ENCODE peak calls at places on chromosomes 16 and 17, in five cellular contexts. One of them, this sample, is unnamed.
A peak's percentile ranks its signal among the peaks of the same experiment; 100 is the strongest.

GRCh38 chr17:68762911-68763310 is 161.7 kb upstream of the FAM20A start:
- DNase-seq in RWPE1: no peak
- DNase-seq in activated T-cell treated with anti-CD3 and anti-CD28 coated beads for 48 hours: no peak
- DNase-seq in NAMALWA: no peak
- DNase-seq in anterior cingulate cortex: no peak
- DNase-seq in this sample: no peak

GRCh38 chr17:42667088-42667951 is 8.2 kb downstream of the TUBG2 start:
- DNase-seq in RWPE1: peak; percentile 94
- DNase-seq in activated T-cell treated with anti-CD3 and anti-CD28 coated beads for 48 hours: no peak
- DNase-seq in NAMALWA: no peak
- DNase-seq in anterior cingulate cortex: no peak
- DNase-seq in this sample: peak; percentile 76

GRCh38 chr17:56176101-56176500 is 22.8 kb downstream of the ANKFN1 start:
- DNase-seq in RWPE1: no peak
- DNase-seq in activated T-cell treated with anti-CD3 and anti-CD28 coated beads for 48 hours: no peak
- DNase-seq in NAMALWA: no peak
- DNase-seq in anterior cingulate cortex: no peak
- DNase-seq in this sample: no peak

GRCh38 chr16:7316266-7316888 is 16.3 kb upstream of the RBFOX1 start:
- DNase-seq in RWPE1: no peak
- DNase-seq in activated T-cell treated with anti-CD3 and anti-CD28 coated beads for 48 hours: no peak
- DNase-seq in NAMALWA: no peak
- DNase-seq in anterior cingulate cortex: no peak
- DNase-seq in this sample: no peak

GRCh38 chr16:20871935-20872815 is 28.0 kb downstream of the DCUN1D3 start:
- DNase-seq in RWPE1: no peak
- DNase-seq in activated T-cell treated with anti-CD3 and anti-CD28 coated beads for 48 hours: no peak
- DNase-seq in NAMALWA: no peak
- DNase-seq in anterior cingulate cortex: no peak
- DNase-seq in this sample: no peak

GRCh38 chr16:22843122-22843521 is 29.2 kb downstream of the HS3ST2 start:
- DNase-seq in RWPE1: no peak
- DNase-seq in activated T-cell treated with anti-CD3 and anti-CD28 coated beads for 48 hours: no peak
- DNase-seq in NAMALWA: no peak
- DNase-seq in anterior cingulate cortex: no peak
- DNase-seq in this sample: no peak

GRCh38 chr17:80545499-80545826 is 825 bp downstream of the RPTOR start:
- DNase-seq in RWPE1: peak; percentile 39
- DNase-seq in activated T-cell treated with anti-CD3 and anti-CD28 coated beads for 48 hours: no peak
- DNase-seq in NAMALWA: peak; percentile 28
- DNase-seq in anterior cingulate cortex: no peak
- DNase-seq in this sample: no peak

GRCh38 chr17:61599608-61600007 is 8.6 kb upstream of the NACA2 start:
- DNase-seq in RWPE1: no peak
- DNase-seq in activated T-cell treated with anti-CD3 and anti-CD28 coated beads for 48 hours: no peak
- DNase-seq in NAMALWA: no peak
- DNase-seq in anterior cingulate cortex: no peak
- DNase-seq in this sample: no peak

GRCh38 chr17:42311240-42312034 is 23.1 kb downstream of the STAT5A start:
- DNase-seq in RWPE1: no peak
- DNase-seq in activated T-cell treated with anti-CD3 and anti-CD28 coated beads for 48 hours: no peak
- DNase-seq in NAMALWA: no peak
- DNase-seq in anterior cingulate cortex: peak; percentile 14
- DNase-seq in this sample: peak; percentile 64

GRCh38 chr17:37392024-37392590 is 14.5 kb downstream of the ACACA start:
- DNase-seq in RWPE1: peak; percentile 30
- DNase-seq in activated T-cell treated with anti-CD3 and anti-CD28 coated beads for 48 hours: no peak
- DNase-seq in NAMALWA: no peak
- DNase-seq in anterior cingulate cortex: no peak
- DNase-seq in this sample: no peak

GRCh38 chr17:50534222-50534978 is 1.9 kb downstream of the EPN3 start:
- DNase-seq in RWPE1: peak; percentile 89
- DNase-seq in activated T-cell treated with anti-CD3 and anti-CD28 coated beads for 48 hours: peak; percentile 28
- DNase-seq in NAMALWA: no peak
- DNase-seq in anterior cingulate cortex: no peak
- DNase-seq in this sample: peak; percentile 87

GRCh38 chr17:3732171-3732570 is 8.5 kb downstream of the HASPIN start:
- DNase-seq in RWPE1: no peak
- DNase-seq in activated T-cell treated with anti-CD3 and anti-CD28 coated beads for 48 hours: no peak
- DNase-seq in NAMALWA: peak; percentile 26
- DNase-seq in anterior cingulate cortex: no peak
- DNase-seq in this sample: no peak

GRCh38 chr17:60372790-60373483 is 19.0 kb downstream of the USP32 start:
- DNase-seq in RWPE1: peak; percentile 69
- DNase-seq in activated T-cell treated with anti-CD3 and anti-CD28 coated beads for 48 hours: no peak
- DNase-seq in NAMALWA: no peak
- DNase-seq in anterior cingulate cortex: no peak
- DNase-seq in this sample: no peak

GRCh38 chr16:24919536-24919935 is 73.8 kb downstream of the SLC5A11 start:
- DNase-seq in RWPE1: no peak
- DNase-seq in activated T-cell treated with anti-CD3 and anti-CD28 coated beads for 48 hours: no peak
- DNase-seq in NAMALWA: no peak
- DNase-seq in anterior cingulate cortex: no peak
- DNase-seq in this sample: no peak

GRCh38 chr17:76268015-76268749 is 3.0 kb downstream of the UBALD2 start:
- DNase-seq in RWPE1: peak; percentile 84
- DNase-seq in activated T-cell treated with anti-CD3 and anti-CD28 coated beads for 48 hours: peak; percentile 76
- DNase-seq in NAMALWA: peak; percentile 77
- DNase-seq in anterior cingulate cortex: peak; percentile 68
- DNase-seq in this sample: peak; percentile 77

GRCh38 chr16:87358250-87358649 is 25.3 kb downstream of the FBXO31 start:
- DNase-seq in RWPE1: no peak
- DNase-seq in activated T-cell treated with anti-CD3 and anti-CD28 coated beads for 48 hours: no peak
- DNase-seq in NAMALWA: no peak
- DNase-seq in anterior cingulate cortex: no peak
- DNase-seq in this sample: no peak

GRCh38 chr17:77487677-77488530 is 347.1 kb downstream of the SEC14L1 start:
- DNase-seq in RWPE1: no peak
- DNase-seq in activated T-cell treated with anti-CD3 and anti-CD28 coated beads for 48 hours: no peak
- DNase-seq in NAMALWA: no peak
- DNase-seq in anterior cingulate cortex: no peak
- DNase-seq in this sample: no peak

GRCh38 chr16:82055117-82055516 is 20.1 kb downstream of the HSD17B2 start:
- DNase-seq in RWPE1: no peak
- DNase-seq in activated T-cell treated with anti-CD3 and anti-CD28 coated beads for 48 hours: no peak
- DNase-seq in NAMALWA: no peak
- DNase-seq in anterior cingulate cortex: no peak
- DNase-seq in this sample: no peak

GRCh38 chr17:75535119-75535537 is 9.6 kb downstream of the LLGL2 start:
- DNase-seq in RWPE1: no peak
- DNase-seq in activated T-cell treated with anti-CD3 and anti-CD28 coated beads for 48 hours: peak; percentile 54
- DNase-seq in NAMALWA: no peak
- DNase-seq in anterior cingulate cortex: no peak
- DNase-seq in this sample: peak; percentile 74

GRCh38 chr16:84481051-84481735 is 23.3 kb downstream of the MEAK7 start:
- DNase-seq in RWPE1: no peak
- DNase-seq in activated T-cell treated with anti-CD3 and anti-CD28 coated beads for 48 hours: no peak
- DNase-seq in NAMALWA: no peak
- DNase-seq in anterior cingulate cortex: no peak
- DNase-seq in this sample: peak; percentile 15

GRCh38 chr16:82379601-82380000 is 209.6 kb upstream of the MPHOSPH6 start:
- DNase-seq in RWPE1: no peak
- DNase-seq in activated T-cell treated with anti-CD3 and anti-CD28 coated beads for 48 hours: no peak
- DNase-seq in NAMALWA: no peak
- DNase-seq in anterior cingulate cortex: no peak
- DNase-seq in this sample: no peak

GRCh38 chr16:49465661-49466528 is 92.3 kb downstream of the C16orf78 start:
- DNase-seq in RWPE1: no peak
- DNase-seq in activated T-cell treated with anti-CD3 and anti-CD28 coated beads for 48 hours: no peak
- DNase-seq in NAMALWA: no peak
- DNase-seq in anterior cingulate cortex: no peak
- DNase-seq in this sample: peak; percentile 8

GRCh38 chr17:83065660-83066542 is 13.5 kb upstream of the METRNL start:
- DNase-seq in RWPE1: no peak
- DNase-seq in activated T-cell treated with anti-CD3 and anti-CD28 coated beads for 48 hours: no peak
- DNase-seq in NAMALWA: no peak
- DNase-seq in anterior cingulate cortex: no peak
- DNase-seq in this sample: peak; percentile 15

GRCh38 chr17:81254955-81255717 is 16.0 kb downstream of the NDUFAF8 start:
- DNase-seq in RWPE1: peak; percentile 82
- DNase-seq in activated T-cell treated with anti-CD3 and anti-CD28 coated beads for 48 hours: no peak
- DNase-seq in NAMALWA: no peak
- DNase-seq in anterior cingulate cortex: peak; percentile 33
- DNase-seq in this sample: peak; percentile 90